ENCODE peak calls at places on chromosomes 11 and 22, in six cellular contexts. A is WERI-Rb-1, F is NB4, U is Calu3, M is esophagus muscularis mucosa, C is OCI-LY7. R is an unnamed sample.

GRCh38 chr11:120306519-120307242 is 18.4 kb upstream of the TLCD5 start:
- DNase-seq in F (peak; percentile 41), A (peak; percentile 16), M (no peak), U (peak; percentile 72), C (no peak), R (no peak)

GRCh38 chr11:70883973-70884688 is 368.2 kb downstream of the SHANK2 start:
- DNase-seq in M (no peak), U (no peak), C (no peak), A (no peak), F (no peak), R (no peak)

GRCh38 chr11:35276396-35276795 is 137.4 kb downstream of the CD44 start:
- DNase-seq in U (peak; percentile 16), F (no peak), M (no peak), C (no peak), A (no peak), R (no peak)

GRCh38 chr11:100512475-100512874 is 174.6 kb upstream of the ARHGAP42 start:
- DNase-seq in M (no peak), F (no peak), C (no peak), U (no peak), A (no peak), R (no peak)

GRCh38 chr11:50072226-50073112 is 39.8 kb downstream of the OR4C45 start:
- DNase-seq in C (no peak), M (peak; percentile 62), F (no peak), A (peak; percentile 40), U (no peak), R (no peak)

GRCh38 chr11:57566035-57566504 is 1.4 kb downstream of the UBE2L6 start:
- DNase-seq in C (peak; percentile 54), U (peak; percentile 23), M (no peak), A (no peak), F (peak; percentile 46), R (no peak)

GRCh38 chr22:24105661-24106060 is 75.6 kb upstream of the SUSD2 start:
- DNase-seq in F (no peak), A (no peak), U (no peak), M (no peak), C (no peak), R (no peak)

GRCh38 chr22:47835726-47836125 is 1073.3 kb downstream of the TBC1D22A start:
- DNase-seq in C (no peak), A (no peak), M (no peak), U (no peak), F (no peak), R (no peak)

GRCh38 chr11:17314232-17314547 is 37.4 kb upstream of the NCR3LG1 start:
- DNase-seq in F (no peak), M (no peak), C (no peak), A (no peak), U (no peak), R (no peak)

GRCh38 chr11:135008001-135008405 is 596.0 kb upstream of the B3GAT1 start:
- DNase-seq in F (no peak), U (no peak), C (no peak), A (no peak), M (no peak), R (no peak)

GRCh38 chr11:86118201-86118600 is 49.3 kb upstream of the PICALM start:
- DNase-seq in M (no peak), C (no peak), F (no peak), A (no peak), U (no peak), R (no peak)

GRCh38 chr11:103596323-103596722 is 440.1 kb upstream of the DDI1 start:
- DNase-seq in C (no peak), M (no peak), U (no peak), A (no peak), F (no peak), R (no peak)

GRCh38 chr11:103604310-103604709 is 432.1 kb upstream of the DDI1 start:
- DNase-seq in U (no peak), M (no peak), C (no peak), A (no peak), F (no peak), R (no peak)

GRCh38 chr11:103602846-103603245 is 433.6 kb upstream of the DDI1 start:
- DNase-seq in A (no peak), F (no peak), C (no peak), U (no peak), M (no peak), R (no peak)

GRCh38 chr11:103601230-103601846 is 435.1 kb upstream of the DDI1 start:
- DNase-seq in C (peak; percentile 36), F (peak; percentile 63), M (no peak), A (peak; percentile 66), U (peak; percentile 26), R (no peak)
- TF ChIP-seq CTCF in C (peak; percentile 94), F (peak; percentile 95), M (peak; percentile 72), A (peak; percentile 74), U (no peak), R (peak; percentile 53)

GRCh38 chr11:39809833-39810232 is 1649.6 kb downstream of the LRRC4C start:
- DNase-seq in M (no peak), F (no peak), U (no peak), A (no peak), C (no peak), R (no peak)
- TF ChIP-seq CTCF in M (no peak), F (no peak), U (no peak), A (no peak), C (no peak), R (no peak)

GRCh38 chr11:67288452-67289225 is 464 bp upstream of the ANKRD13D start:
- DNase-seq in C (peak; percentile 94), M (peak; percentile 98), U (peak; percentile 84), F (peak; percentile 100), A (peak; percentile 87), R (peak; percentile 91)
- TF ChIP-seq CTCF in C (peak; percentile 67), M (peak; percentile 38), U (no peak), F (peak; percentile 37), A (peak; percentile 45), R (peak; percentile 10)

GRCh38 chr11:65390099-65390941 is 3.9 kb downstream of the FRMD8 start:
- DNase-seq in A (no peak), M (no peak), C (no peak), U (no peak), F (no peak), R (no peak)

GRCh38 chr11:65392899-65393298 is 6.5 kb downstream of the FRMD8 start:
- DNase-seq in F (no peak), M (no peak), C (no peak), U (no peak), A (no peak), R (no peak)

GRCh38 chr11:65389294-65389980 is 3.0 kb downstream of the FRMD8 start:
- DNase-seq in M (no peak), A (no peak), F (no peak), U (no peak), C (no peak), R (no peak)

GRCh38 chr11:65392186-65392829 is 5.9 kb downstream of the FRMD8 start:
- DNase-seq in U (no peak), A (no peak), F (no peak), C (no peak), M (no peak), R (no peak)

GRCh38 chr11:65391007-65391406 is 4.6 kb downstream of the FRMD8 start:
- DNase-seq in C (no peak), U (no peak), A (no peak), F (no peak), M (no peak), R (no peak)
- TF ChIP-seq CTCF in C (no peak), U (no peak), A (no peak), F (no peak), M (no peak), R (no peak)

DNA sequence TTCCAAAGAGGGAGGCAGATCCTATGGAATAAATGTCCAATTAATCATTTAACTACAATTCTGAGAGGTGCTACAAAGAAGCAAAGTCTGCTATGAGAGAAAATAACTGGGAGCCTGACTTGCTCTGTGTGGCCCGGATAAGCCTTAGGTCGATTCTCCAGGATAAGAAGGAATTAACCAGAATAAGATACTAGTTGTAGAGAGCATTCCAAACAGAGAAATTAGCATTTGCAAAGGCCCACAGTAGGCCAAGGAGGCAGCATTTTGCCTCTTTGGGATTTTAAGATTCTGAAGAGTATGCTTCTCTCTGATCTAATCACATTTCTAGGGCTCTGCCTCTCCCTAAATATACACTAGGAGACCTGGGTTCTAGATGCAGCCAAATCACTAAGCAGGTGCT is 113.7 kb downstream of the SNX19 start:
- DNase-seq in U (no peak), F (no peak), C (no peak), A (no peak), M (peak; percentile 19), R (no peak)
- TF ChIP-seq CTCF in U (no peak), F (no peak), C (no peak), A (no peak), M (no peak), R (no peak)

GRCh38 chr22:46451741-46452140 is 85.7 kb downstream of the CELSR1 start:
- DNase-seq in C (no peak), F (no peak), U (no peak), A (no peak), M (no peak), R (no peak)

GRCh38 chr22:46447906-46448669 is 89.3 kb downstream of the CELSR1 start:
- DNase-seq in F (no peak), A (no peak), M (no peak), C (no peak), U (no peak), R (no peak)

GRCh38 chr22:46450931-46451660 is 86.3 kb downstream of the CELSR1 start:
- DNase-seq in A (no peak), F (no peak), C (no peak), U (peak; percentile 28), M (no peak), R (no peak)

GRCh38 chr22:46449116-46449691 is 88.2 kb downstream of the CELSR1 start:
- DNase-seq in F (no peak), U (no peak), C (no peak), M (no peak), A (no peak), R (no peak)

DNA sequence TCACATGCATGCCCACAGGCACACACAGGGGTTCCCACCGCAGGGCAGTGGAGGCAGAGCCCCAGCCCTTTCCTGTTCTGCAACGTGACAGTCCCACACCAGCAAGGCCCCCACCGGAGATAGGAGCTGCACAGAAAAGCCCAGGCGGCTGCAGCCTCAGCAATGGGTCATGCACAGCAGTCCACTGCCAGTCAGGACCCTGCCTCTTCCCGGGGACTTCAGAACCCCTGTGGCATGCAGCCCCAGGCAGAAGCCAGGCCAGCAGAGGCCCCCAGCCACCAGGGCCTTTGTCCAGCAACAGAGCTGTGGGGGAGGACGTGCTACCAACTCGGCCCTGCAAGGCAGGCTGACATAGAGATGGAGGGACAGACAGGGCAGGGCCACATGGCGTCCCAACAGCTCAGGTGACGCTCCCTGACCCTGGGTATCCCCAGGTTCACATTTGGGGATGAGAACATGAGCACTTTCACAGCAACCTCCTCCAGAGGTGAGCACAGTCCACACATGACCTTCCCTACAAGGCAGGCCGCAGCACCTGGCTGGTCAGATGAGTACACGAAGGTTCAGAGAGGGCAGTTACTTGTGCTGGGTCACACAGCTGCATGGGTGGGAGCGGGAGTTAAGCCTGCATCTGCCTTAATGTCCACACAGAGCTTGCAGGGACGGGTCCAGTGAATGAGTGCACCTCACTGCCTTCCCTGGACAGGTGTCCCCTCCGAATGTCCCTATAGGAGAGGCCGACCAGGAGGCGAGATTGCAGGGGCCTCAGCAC is 87.3 kb downstream of the CELSR1 start:
- DNase-seq in F (no peak), C (no peak), M (no peak), A (no peak), U (no peak), R (no peak)
- TF ChIP-seq CTCF in F (no peak), C (no peak), M (no peak), A (no peak), U (no peak), R (no peak)

GRCh38 chr11:76617553-76618265 is 52.8 kb downstream of the LRRC32 start:
- DNase-seq in M (no peak), A (no peak), C (no peak), U (no peak), F (no peak), R (no peak)
- TF ChIP-seq CTCF in M (no peak), A (no peak), C (no peak), U (no peak), F (no peak), R (no peak)

GRCh38 chr22:27814993-27815392 is 13.4 kb upstream of the MN1 start:
- DNase-seq in C (no peak), A (no peak), F (no peak), M (no peak), U (no peak), R (no peak)
- TF ChIP-seq CTCF in C (no peak), A (no peak), F (no peak), M (no peak), U (no peak), R (no peak)